ENCODE peak calls at places on chromosome 10, in nine cellular contexts. P, C, O, X, Q, U, S, M and T are unnamed samples.

GRCh38 chr10:63286340-63286739 is 153.2 kb downstream of the NRBF2 start:
- DNase-seq in P (peak; percentile 32), C (no peak), O (peak; percentile 37), X (no peak), Q (no peak), U (no peak), S (no peak), M (no peak), T (no peak)

GRCh38 chr10:7233259-7233991 is 177.4 kb downstream of the SFMBT2 start:
- DNase-seq in P (no peak), C (no peak), O (no peak), X (no peak), Q (no peak), U (no peak), S (no peak), M (no peak), T (no peak)

GRCh38 chr10:35262436-35262835 is 73.9 kb upstream of the CCNY start:
- DNase-seq in P (no peak), C (no peak), O (no peak), X (no peak), Q (no peak), U (no peak), S (no peak), M (no peak), T (no peak)

GRCh38 chr10:122265896-122266295 is 5.2 kb upstream of the BTBD16 start:
- DNase-seq in P (no peak), C (no peak), O (no peak), X (no peak), Q (no peak), U (no peak), S (no peak), M (no peak), T (no peak)

GRCh38 chr10:43238462-43238861 is 28.4 kb downstream of the RASGEF1A start:
- DNase-seq in P (no peak), C (no peak), O (no peak), X (no peak), Q (no peak), U (no peak), S (no peak), M (no peak), T (no peak)

GRCh38 chr10:44647877-44648542 is 263.1 kb upstream of the CXCL12 start:
- DNase-seq in P (peak; percentile 3), C (no peak), O (peak; percentile 74), X (no peak), Q (no peak), U (no peak), S (no peak), M (peak; percentile 74), T (no peak)

GRCh38 chr10:21989453-21990154 is 13.9 kb downstream of the DNAJC1 start:
- DNase-seq in P (peak; percentile 9), C (peak; percentile 77), O (peak; percentile 86), X (peak; percentile 33), Q (peak; percentile 21), U (peak; percentile 10), S (peak; percentile 15), M (peak; percentile 52), T (peak; percentile 22)

GRCh38 chr10:60425392-60426110 is 35.9 kb upstream of the ANK3 start:
- DNase-seq in P (no peak), C (peak; percentile 26), O (peak; percentile 77), X (no peak), Q (no peak), U (no peak), S (no peak), M (no peak), T (no peak)

GRCh38 chr10:118543714-118544400 is 51.6 kb downstream of the PRLHR start:
- DNase-seq in P (peak; percentile 9), C (peak; percentile 74), O (peak; percentile 44), X (peak; percentile 68), Q (peak; percentile 16), U (peak; percentile 25), S (peak; percentile 57), M (peak; percentile 0), T (peak; percentile 23)

GRCh38 chr10:119502214-119502613 is 40.3 kb downstream of the RGS10 start:
- DNase-seq in P (peak; percentile 47), C (no peak), O (no peak), X (no peak), Q (peak; percentile 84), U (peak; percentile 87), S (no peak), M (no peak), T (no peak)

GRCh38 chr10:49735848-49736563 is 26.1 kb downstream of the OGDHL start:
- DNase-seq in P (no peak), C (no peak), O (no peak), X (no peak), Q (no peak), U (no peak), S (no peak), M (no peak), T (no peak)

GRCh38 chr10:126405239-126405785 is 17.0 kb upstream of the ADAM12 start:
- DNase-seq in P (no peak), C (no peak), O (no peak), X (no peak), Q (no peak), U (no peak), S (no peak), M (no peak), T (no peak)

GRCh38 chr10:70117646-70118045 is 15.0 kb downstream of the AIFM2 start:
- DNase-seq in P (no peak), C (no peak), O (no peak), X (no peak), Q (no peak), U (no peak), S (no peak), M (no peak), T (no peak)